ENCODE peak calls at places on chromosomes 7 and 10, in nine cellular contexts. One of them, this sample, is unnamed. For H3K4me1, the result is how much of the 10 kb centered on the place peaks cover.

GRCh38 chr10:51544933-51545332 is 154.5 kb downstream of the CSTF2T start:
- DNase-seq in PC-9: no peak
- DNase-seq in psoas muscle: no peak
- DNase-seq in prostate gland: no peak
- DNase-seq in hepatocyte: no peak
- DNase-seq in A549: no peak
- DNase-seq in cardiac muscle cell: no peak
- DNase-seq in heart left ventricle: no peak
- DNase-seq in tibial artery: no peak
- DNase-seq in this sample: no peak

GRCh38 chr7:29146082-29146706 is at the start of gene CPVL:
- DNase-seq in PC-9: no peak
- DNase-seq in psoas muscle: peak
- DNase-seq in prostate gland: peak
- DNase-seq in hepatocyte: peak
- DNase-seq in A549: no peak
- DNase-seq in cardiac muscle cell: peak
- DNase-seq in heart left ventricle: peak
- DNase-seq in tibial artery: peak
- DNase-seq in this sample: peak

GRCh38 chr10:3749597-3750351 is 35.2 kb downstream of the KLF6 start:
- DNase-seq in PC-9: no peak
- DNase-seq in psoas muscle: peak
- DNase-seq in prostate gland: peak
- DNase-seq in hepatocyte: peak
- DNase-seq in A549: no peak
- DNase-seq in cardiac muscle cell: peak
- DNase-seq in heart left ventricle: peak
- DNase-seq in tibial artery: no peak
- DNase-seq in this sample: no peak

GRCh38 chr10:62183857-62184805 is 84.5 kb downstream of the RTKN2 start:
- DNase-seq in PC-9: no peak
- DNase-seq in psoas muscle: no peak
- DNase-seq in prostate gland: no peak
- DNase-seq in hepatocyte: no peak
- DNase-seq in A549: no peak
- DNase-seq in cardiac muscle cell: no peak
- DNase-seq in heart left ventricle: no peak
- DNase-seq in tibial artery: no peak
- DNase-seq in this sample: no peak

GRCh38 chr10:24251547-24251946 is 42.6 kb downstream of the KIAA1217 start:
- DNase-seq in PC-9: peak
- DNase-seq in psoas muscle: no peak
- DNase-seq in prostate gland: peak
- DNase-seq in hepatocyte: no peak
- DNase-seq in A549: no peak
- DNase-seq in cardiac muscle cell: no peak
- DNase-seq in heart left ventricle: no peak
- DNase-seq in tibial artery: no peak
- DNase-seq in this sample: no peak

GRCh38 chr10:58512470-58513188 is at the start of gene BICC1:
- DNase-seq in PC-9: no peak
- DNase-seq in psoas muscle: peak
- DNase-seq in prostate gland: peak
- DNase-seq in hepatocyte: peak
- DNase-seq in A549: peak
- DNase-seq in cardiac muscle cell: peak
- DNase-seq in heart left ventricle: peak
- DNase-seq in tibial artery: peak
- DNase-seq in this sample: no peak

GRCh38 chr10:79072994-79073654 is 4.4 kb downstream of the ZMIZ1 start:
- DNase-seq in PC-9: no peak
- DNase-seq in psoas muscle: no peak
- DNase-seq in prostate gland: no peak
- DNase-seq in hepatocyte: no peak
- DNase-seq in A549: no peak
- DNase-seq in cardiac muscle cell: no peak
- DNase-seq in heart left ventricle: no peak
- DNase-seq in tibial artery: no peak
- DNase-seq in this sample: no peak

GRCh38 chr7:32169236-32169635 is 99.0 kb upstream of the PDE1C start:
- DNase-seq in PC-9: no peak
- DNase-seq in psoas muscle: no peak
- DNase-seq in prostate gland: no peak
- DNase-seq in hepatocyte: no peak
- DNase-seq in A549: no peak
- DNase-seq in cardiac muscle cell: no peak
- DNase-seq in heart left ventricle: no peak
- DNase-seq in tibial artery: no peak
- DNase-seq in this sample: no peak

GRCh38 chr10:133100706-133101463 is 13.2 kb downstream of the ADGRA1 start:
- DNase-seq in PC-9: peak
- DNase-seq in psoas muscle: no peak
- DNase-seq in prostate gland: no peak
- DNase-seq in hepatocyte: peak
- DNase-seq in A549: no peak
- DNase-seq in cardiac muscle cell: peak
- DNase-seq in heart left ventricle: peak
- DNase-seq in tibial artery: no peak
- DNase-seq in this sample: peak

GRCh38 chr7:100865372-100865911 is 1.7 kb upstream of the TRIP6 start:
- DNase-seq in PC-9: peak
- DNase-seq in psoas muscle: no peak
- DNase-seq in prostate gland: peak
- DNase-seq in hepatocyte: no peak
- DNase-seq in A549: no peak
- DNase-seq in cardiac muscle cell: no peak
- DNase-seq in heart left ventricle: peak
- DNase-seq in tibial artery: no peak
- DNase-seq in this sample: no peak

GRCh38 chr7:114413741-114414140 is 874 bp upstream of the FOXP2 start:
- DNase-seq in PC-9: no peak
- DNase-seq in psoas muscle: no peak
- DNase-seq in prostate gland: peak
- DNase-seq in hepatocyte: no peak
- DNase-seq in A549: no peak
- DNase-seq in cardiac muscle cell: no peak
- DNase-seq in heart left ventricle: no peak
- DNase-seq in tibial artery: no peak
- DNase-seq in this sample: no peak

GRCh38 chr10:4217187-4217586 is 432.2 kb upstream of the KLF6 start:
- DNase-seq in PC-9: no peak
- DNase-seq in psoas muscle: no peak
- DNase-seq in prostate gland: no peak
- DNase-seq in hepatocyte: no peak
- DNase-seq in A549: no peak
- DNase-seq in cardiac muscle cell: no peak
- DNase-seq in heart left ventricle: no peak
- DNase-seq in tibial artery: no peak
- DNase-seq in this sample: no peak

GRCh38 chr10:13496164-13496563 is 32.6 kb downstream of the BEND7 start:
- DNase-seq in PC-9: no peak
- DNase-seq in psoas muscle: no peak
- DNase-seq in prostate gland: no peak
- DNase-seq in hepatocyte: no peak
- DNase-seq in A549: no peak
- DNase-seq in cardiac muscle cell: no peak
- DNase-seq in heart left ventricle: no peak
- DNase-seq in tibial artery: no peak
- DNase-seq in this sample: no peak

GRCh38 chr10:78685466-78686163 is 383.2 kb upstream of the ZMIZ1 start:
- DNase-seq in PC-9: no peak
- DNase-seq in psoas muscle: no peak
- DNase-seq in prostate gland: no peak
- DNase-seq in hepatocyte: no peak
- DNase-seq in A549: peak
- DNase-seq in cardiac muscle cell: no peak
- DNase-seq in heart left ventricle: no peak
- DNase-seq in tibial artery: no peak
- DNase-seq in this sample: no peak

GRCh38 chr10:62492012-62492869 is 118.1 kb downstream of the ZNF365 start:
- DNase-seq in PC-9: no peak
- DNase-seq in psoas muscle: no peak
- DNase-seq in prostate gland: no peak
- DNase-seq in hepatocyte: peak
- DNase-seq in A549: no peak
- DNase-seq in cardiac muscle cell: peak
- DNase-seq in heart left ventricle: no peak
- DNase-seq in tibial artery: no peak
- DNase-seq in this sample: no peak

GRCh38 chr7:47392241-47392759 is 189.6 kb downstream of the TNS3 start:
- DNase-seq in PC-9: no peak
- DNase-seq in psoas muscle: peak
- DNase-seq in prostate gland: no peak
- DNase-seq in hepatocyte: peak
- DNase-seq in A549: no peak
- DNase-seq in cardiac muscle cell: no peak
- DNase-seq in heart left ventricle: peak
- DNase-seq in tibial artery: peak
- DNase-seq in this sample: peak
- TF ChIP-seq CTCF in PC-9: no peak
- TF ChIP-seq CTCF in psoas muscle: peak
- TF ChIP-seq CTCF in prostate gland: no peak
- TF ChIP-seq CTCF in hepatocyte: peak
- TF ChIP-seq CTCF in A549: no peak
- TF ChIP-seq CTCF in cardiac muscle cell: peak
- TF ChIP-seq CTCF in heart left ventricle: peak
- TF ChIP-seq CTCF in tibial artery: peak
- TF ChIP-seq CTCF in this sample: no peak

GRCh38 chr10:119761106-119761505 is 35.3 kb downstream of the INPP5F start:
- DNase-seq in PC-9: no peak
- DNase-seq in psoas muscle: no peak
- DNase-seq in prostate gland: no peak
- DNase-seq in hepatocyte: peak
- DNase-seq in A549: no peak
- DNase-seq in cardiac muscle cell: no peak
- DNase-seq in heart left ventricle: no peak
- DNase-seq in tibial artery: no peak
- DNase-seq in this sample: no peak

GRCh38 chr10:119759832-119760231 is 34.0 kb downstream of the INPP5F start:
- DNase-seq in PC-9: no peak
- DNase-seq in psoas muscle: no peak
- DNase-seq in prostate gland: no peak
- DNase-seq in hepatocyte: no peak
- DNase-seq in A549: no peak
- DNase-seq in cardiac muscle cell: no peak
- DNase-seq in heart left ventricle: no peak
- DNase-seq in tibial artery: no peak
- DNase-seq in this sample: peak

GRCh38 chr10:119758448-119758847 is 32.6 kb downstream of the INPP5F start:
- DNase-seq in PC-9: no peak
- DNase-seq in psoas muscle: no peak
- DNase-seq in prostate gland: no peak
- DNase-seq in hepatocyte: no peak
- DNase-seq in A549: no peak
- DNase-seq in cardiac muscle cell: no peak
- DNase-seq in heart left ventricle: no peak
- DNase-seq in tibial artery: no peak
- DNase-seq in this sample: no peak

GRCh38 chr10:119762035-119762434 is 36.2 kb downstream of the INPP5F start:
- DNase-seq in PC-9: no peak
- DNase-seq in psoas muscle: no peak
- DNase-seq in prostate gland: no peak
- DNase-seq in hepatocyte: no peak
- DNase-seq in A549: no peak
- DNase-seq in cardiac muscle cell: no peak
- DNase-seq in heart left ventricle: no peak
- DNase-seq in tibial artery: no peak
- DNase-seq in this sample: no peak

DNA sequence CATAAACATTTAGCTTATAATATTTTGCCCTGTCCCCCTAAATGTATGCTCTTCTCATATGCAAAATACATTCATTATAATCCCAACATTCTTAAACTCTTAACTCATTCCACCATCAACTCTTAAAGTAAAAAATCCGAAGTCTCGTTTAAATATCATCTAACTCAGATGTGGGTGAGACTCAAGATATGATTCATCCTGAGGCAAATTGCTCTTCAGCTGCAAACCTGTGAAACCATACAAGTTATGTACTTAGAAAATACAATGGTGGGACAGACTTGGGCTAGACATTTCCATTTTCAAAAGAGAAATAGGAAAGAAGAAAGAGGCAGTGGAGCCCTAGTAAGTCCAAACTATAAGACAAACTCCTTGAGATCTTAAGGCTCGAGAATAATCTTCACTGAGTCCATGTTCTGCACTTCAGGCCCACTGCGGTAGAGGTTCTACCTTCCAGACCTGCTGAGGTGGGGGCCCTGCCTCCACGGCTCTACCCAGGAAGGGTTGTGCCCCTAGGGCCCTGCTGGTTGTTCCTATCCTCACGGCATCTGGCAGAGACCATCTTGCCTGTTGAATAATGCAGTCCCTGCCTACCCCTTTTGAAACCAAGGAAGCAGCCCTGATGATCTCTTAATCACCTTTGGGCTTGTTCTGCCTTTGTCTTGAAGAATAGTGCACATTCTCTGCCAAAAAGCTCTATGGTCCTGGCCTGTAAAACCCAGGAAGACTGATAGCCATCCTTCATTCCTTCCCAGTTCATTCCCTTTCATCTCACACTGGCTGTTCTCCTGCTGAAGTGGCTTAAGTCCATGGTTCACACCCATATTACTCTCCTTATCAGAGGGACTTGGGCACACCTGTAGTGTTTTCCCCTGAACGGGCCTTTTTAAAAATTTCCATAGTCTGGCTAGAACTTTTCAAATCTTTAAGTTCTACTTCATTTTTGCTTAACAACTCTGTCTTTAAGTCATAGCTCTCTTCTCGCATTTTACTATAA is 37.3 kb downstream of the INPP5F start:
- DNase-seq in PC-9: no peak
- DNase-seq in psoas muscle: no peak
- DNase-seq in prostate gland: no peak
- DNase-seq in hepatocyte: no peak
- DNase-seq in A549: no peak
- DNase-seq in cardiac muscle cell: no peak
- DNase-seq in heart left ventricle: no peak
- DNase-seq in tibial artery: no peak
- DNase-seq in this sample: no peak
- H3K27ac ChIP-seq in PC-9: no peak
- H3K27ac ChIP-seq in psoas muscle: no peak
- H3K27ac ChIP-seq in prostate gland: no peak
- H3K27ac ChIP-seq in hepatocyte: peak
- H3K27ac ChIP-seq in A549: no peak
- H3K27ac ChIP-seq in cardiac muscle cell: no peak
- H3K27ac ChIP-seq in heart left ventricle: no peak
- H3K27ac ChIP-seq in tibial artery: no peak
- H3K27ac ChIP-seq in this sample: no peak

GRCh38 chr10:73917566-73918305 is 6.8 kb downstream of the PLAU start:
- DNase-seq in PC-9: no peak
- DNase-seq in psoas muscle: no peak
- DNase-seq in prostate gland: no peak
- DNase-seq in hepatocyte: no peak
- DNase-seq in A549: no peak
- DNase-seq in cardiac muscle cell: no peak
- DNase-seq in heart left ventricle: no peak
- DNase-seq in tibial artery: no peak
- DNase-seq in this sample: no peak
- H3K4me1 ChIP-seq in PC-9: under half
- H3K4me1 ChIP-seq in psoas muscle: under half
- H3K4me1 ChIP-seq in prostate gland: under half
- H3K4me1 ChIP-seq in hepatocyte: under half
- H3K4me1 ChIP-seq in A549: under half
- H3K4me1 ChIP-seq in cardiac muscle cell: under half
- H3K4me1 ChIP-seq in heart left ventricle: under half
- H3K4me1 ChIP-seq in tibial artery: under half
- H3K4me1 ChIP-seq in this sample: under half

GRCh38 chr10:126097558-126098215 is 201.3 kb downstream of the FANK1 start:
- DNase-seq in PC-9: no peak
- DNase-seq in psoas muscle: no peak
- DNase-seq in prostate gland: no peak
- DNase-seq in hepatocyte: no peak
- DNase-seq in A549: no peak
- DNase-seq in cardiac muscle cell: no peak
- DNase-seq in heart left ventricle: no peak
- DNase-seq in tibial artery: no peak
- DNase-seq in this sample: no peak
- TF ChIP-seq CTCF in PC-9: no peak
- TF ChIP-seq CTCF in psoas muscle: no peak
- TF ChIP-seq CTCF in prostate gland: no peak
- TF ChIP-seq CTCF in hepatocyte: no peak
- TF ChIP-seq CTCF in A549: peak
- TF ChIP-seq CTCF in cardiac muscle cell: peak
- TF ChIP-seq CTCF in heart left ventricle: peak
- TF ChIP-seq CTCF in tibial artery: no peak
- TF ChIP-seq CTCF in this sample: no peak